ENCODE peak calls at places on chromosomes 1 and 21, in seven cellular contexts. X, S, E, G, F, O and P are unnamed samples.

GRCh38 chr21:25179116-25179515 is 428.2 kb downstream of the MRPL39 start:
- DNase-seq in X (no peak), G (no peak), S (no peak), O (no peak), E (peak), F (no peak), P (no peak)

GRCh38 chr1:44605904-44606615 is 68.2 kb downstream of the TMEM53 start:
- DNase-seq in S (no peak), E (no peak), G (no peak), X (no peak), F (no peak), O (no peak), P (no peak)

GRCh38 chr1:24864409-24864808 is 65.7 kb downstream of the RUNX3 start:
- DNase-seq in F (no peak), S (no peak), O (no peak), E (no peak), G (no peak), X (no peak), P (no peak)

GRCh38 chr1:89762801-89763648 is 57.8 kb upstream of the LRRC8D start:
- DNase-seq in F (peak), S (peak), X (peak), G (peak), O (peak), E (peak), P (peak)

GRCh38 chr1:50968884-50969610 is 998 bp upstream of the CDKN2C start:
- DNase-seq in S (peak), E (no peak), F (no peak), O (no peak), X (no peak), G (no peak), P (no peak)

GRCh38 chr21:45845063-45845789 is 136.3 kb upstream of the COL6A1 start:
- DNase-seq in F (no peak), E (no peak), O (no peak), S (no peak), G (no peak), X (no peak), P (no peak)

GRCh38 chr1:225427249-225428065 is at the start of gene LBR:
- DNase-seq in X (no peak), E (no peak), G (no peak), F (no peak), S (no peak), O (no peak), P (no peak)

GRCh38 chr1:160226623-160227022 is 21.4 kb downstream of the PEA15 start:
- DNase-seq in X (no peak), O (no peak), F (no peak), G (no peak), S (no peak), E (no peak), P (no peak)

GRCh38 chr1:88800382-88801051 is 90.8 kb downstream of the GTF2B start:
- DNase-seq in E (peak), G (no peak), O (no peak), S (peak), F (no peak), X (no peak), P (no peak)

GRCh38 chr1:53572061-53572801 is 113.0 kb downstream of the DMRTB1 start:
- DNase-seq in E (no peak), X (no peak), S (no peak), F (peak), G (peak), O (no peak), P (peak)

GRCh38 chr1:152162826-152163463 is 3.9 kb upstream of the RPTN start:
- DNase-seq in X (no peak), S (no peak), O (no peak), G (no peak), E (no peak), F (peak), P (peak)

GRCh38 chr1:16122916-16123315 is 33.0 kb downstream of the EPHA2 start:
- DNase-seq in X (no peak), E (peak), S (peak), G (no peak), F (peak), O (no peak), P (peak)

GRCh38 chr1:32963746-32964460 is 706 bp downstream of the RNF19B start:
- DNase-seq in E (no peak), X (no peak), S (peak), O (no peak), G (no peak), F (no peak), P (no peak)

GRCh38 chr1:3566004-3566885 is 45.1 kb downstream of the MEGF6 start:
- DNase-seq in F (no peak), O (no peak), S (no peak), E (no peak), G (no peak), X (no peak), P (no peak)

GRCh38 chr21:18384771-18385170 is 18.8 kb downstream of the TMPRSS15 start:
- DNase-seq in F (no peak), X (no peak), G (peak), E (peak), S (no peak), O (no peak), P (no peak)

GRCh38 chr21:35483267-35483666 is 434.2 kb upstream of the RUNX1 start:
- DNase-seq in F (no peak), O (no peak), G (no peak), E (no peak), X (no peak), S (no peak), P (no peak)

GRCh38 chr1:59107916-59108315 is 189.0 kb upstream of the FGGY start:
- DNase-seq in S (no peak), X (no peak), E (no peak), F (no peak), O (no peak), G (no peak), P (no peak)

GRCh38 chr1:167052389-167052788 is 37.8 kb downstream of the GPA33 start:
- DNase-seq in F (no peak), G (no peak), O (no peak), S (no peak), E (no peak), X (no peak), P (no peak)

GRCh38 chr1:79197421-79197820 is 190.9 kb upstream of the ADGRL4 start:
- DNase-seq in G (no peak), S (no peak), X (no peak), O (no peak), E (no peak), F (no peak), P (peak)

GRCh38 chr1:245869847-245870246 is 637.2 kb downstream of the SMYD3 start:
- DNase-seq in O (no peak), E (no peak), X (no peak), S (no peak), G (no peak), F (no peak), P (no peak)

GRCh38 chr1:3993606-3994375 is 93.7 kb upstream of the C1orf174 start:
- DNase-seq in E (no peak), G (no peak), F (no peak), S (no peak), X (no peak), O (no peak), P (no peak)

GRCh38 chr1:8555582-8555981 is 237.7 kb downstream of the SLC45A1 start:
- DNase-seq in E (no peak), O (no peak), X (no peak), F (no peak), G (no peak), S (no peak), P (no peak)

GRCh38 chr1:5831600-5832335 is 160.5 kb downstream of the NPHP4 start:
- DNase-seq in S (no peak), G (no peak), O (no peak), E (no peak), F (no peak), X (no peak), P (no peak)

GRCh38 chr1:37731312-37732019 is 33.5 kb downstream of the EPHA10 start:
- DNase-seq in F (no peak), S (no peak), X (no peak), O (no peak), E (no peak), G (no peak), P (no peak)

GRCh38 chr1:150765229-150765976 is at the start of gene CTSS:
- DNase-seq in G (no peak), X (no peak), O (no peak), F (no peak), S (no peak), E (no peak), P (no peak)

GRCh38 chr1:63663873-63664272 is 70.7 kb downstream of the PGM1 start:
- DNase-seq in X (no peak), F (no peak), G (no peak), S (no peak), O (no peak), E (no peak), P (no peak)

GRCh38 chr1:67162954-67163353 is 3.3 kb upstream of the IL23R start:
- DNase-seq in O (no peak), X (no peak), G (no peak), F (no peak), S (peak), E (no peak), P (no peak)

GRCh38 chr1:44696789-44697188 is 22.3 kb downstream of the ARMH1 start:
- DNase-seq in E (no peak), G (no peak), F (no peak), O (no peak), X (no peak), S (peak), P (no peak)

GRCh38 chr1:190658907-190659306 is 181.2 kb upstream of the BRINP3 start:
- DNase-seq in O (no peak), X (no peak), E (no peak), F (no peak), G (no peak), S (no peak), P (no peak)